ENCODE peak calls at places on chromosomes 16 and 17, in five cellular contexts. K, D, I, X and S are unnamed samples.

GRCh38 chr17:58247511-58248363 is 9.4 kb downstream of the LPO start:
- DNase-seq in X (no peak), D (no peak), I (no peak), K (no peak), S (no peak)

GRCh38 chr17:81995463-81996231 is 18.2 kb downstream of the ASPSCR1 start:
- DNase-seq in I (no peak), K (no peak), X (no peak), D (no peak), S (peak)

GRCh38 chr17:22570144-22570845 is 878.0 kb downstream of the KCNJ18 start:
- DNase-seq in X (no peak), I (no peak), K (no peak), D (no peak), S (no peak)

GRCh38 chr17:48647103-48647963 is 21.2 kb upstream of the HOXB9 start:
- DNase-seq in K (peak), D (no peak), I (peak), X (no peak), S (peak)

GRCh38 chr17:45038771-45039634 is 12.4 kb downstream of the DCAKD start:
- DNase-seq in D (no peak), I (no peak), X (no peak), K (no peak), S (no peak)

GRCh38 chr16:47142469-47143328 is 1.0 kb downstream of the NETO2 start:
- DNase-seq in I (peak), X (no peak), D (no peak), K (peak), S (peak)

GRCh38 chr17:14918540-14918939 is 346.6 kb downstream of the PMP22 start:
- DNase-seq in D (no peak), X (no peak), I (no peak), K (peak), S (no peak)

GRCh38 chr17:42275527-42276358 is 448 bp downstream of the STAT5B start:
- DNase-seq in X (no peak), D (peak), K (peak), I (peak), S (peak)

GRCh38 chr16:4489030-4489429 is 12.8 kb downstream of the HMOX2 start:
- DNase-seq in K (peak), I (peak), D (no peak), X (no peak), S (no peak)

GRCh38 chr17:44210342-44211192 is 8.9 kb downstream of the UBTF start:
- DNase-seq in D (peak), K (peak), X (peak), I (peak), S (peak)

GRCh38 chr16:15981382-15981781 is 32.0 kb downstream of the ABCC1 start:
- DNase-seq in D (no peak), K (no peak), X (no peak), I (no peak), S (no peak)

GRCh38 chr16:88870608-88871348 is 4.3 kb upstream of the PABPN1L start:
- DNase-seq in X (no peak), K (no peak), D (no peak), I (no peak), S (no peak)